ENCODE peak calls at places on chromosomes 4 and X, in five cellular contexts. J, M, Z, D and I are unnamed samples.

GRCh38 chr4:26069218-26069617 is 155.2 kb downstream of the SMIM20 start:
- DNase-seq in J (no peak), M (peak), Z (peak), D (no peak), I (peak)

GRCh38 chrX:153707406-153707805 is 16.8 kb downstream of the BCAP31 start:
- DNase-seq in J (no peak), M (no peak), Z (no peak), D (no peak), I (no peak)

GRCh38 chr4:122930877-122931276 is 8.5 kb upstream of the NUDT6 start:
- DNase-seq in J (no peak), M (no peak), Z (peak), D (no peak), I (peak)

GRCh38 chr4:8917868-8918783 is 46.5 kb upstream of the HMX1 start:
- DNase-seq in J (peak), M (peak), Z (peak), D (peak), I (peak)

GRCh38 chr4:123706961-123707360 is 310.4 kb downstream of the SPRY1 start:
- DNase-seq in J (no peak), M (no peak), Z (no peak), D (no peak), I (no peak)

GRCh38 chr4:81429031-81429430 is 42.7 kb downstream of the RASGEF1B start:
- DNase-seq in J (no peak), M (no peak), Z (no peak), D (no peak), I (no peak)

GRCh38 chr4:3240936-3241522 is 7.9 kb upstream of the MSANTD1 start:
- DNase-seq in J (no peak), M (no peak), Z (no peak), D (no peak), I (no peak)

GRCh38 chr4:176788971-176789370 is 3.8 kb downstream of the VEGFC start:
- DNase-seq in J (no peak), M (no peak), Z (peak), D (no peak), I (no peak)

GRCh38 chr4:25861422-25861926 is 1.3 kb downstream of the SEL1L3 start:
- DNase-seq in J (no peak), M (no peak), Z (peak), D (no peak), I (no peak)

GRCh38 chrX:1435241-1435900 is 17.3 kb downstream of the ASMTL start:
- DNase-seq in J (no peak), M (no peak), Z (no peak), D (no peak), I (no peak)

GRCh38 chrX:13029831-13030771 is 14.3 kb downstream of the FAM9C start:
- DNase-seq in J (no peak), M (no peak), Z (peak), D (peak), I (no peak)